ENCODE peak calls at places on chromosomes 16 and 17, in five cellular contexts. V is neural progenitor cell; L is stimulated activated CD4-positive, alpha-beta T cell treated with anti-CD3 and anti-CD28 coated beads, Interleukin-15, amount 100 ng/mL, for 24 hours; B is germinal center; Z is GDM1. O is an unnamed sample.

GRCh38 chr17:72590382-72590781 is 469.6 kb downstream of the SOX9 start:
- DNase-seq in V (no peak), L (no peak), B (no peak), Z (no peak), O (no peak)

GRCh38 chr17:82440991-82441627 is 9.4 kb downstream of the CYBC1 start:
- DNase-seq in V (no peak), L (peak), B (no peak), Z (no peak), O (peak)

GRCh38 chr16:21116148-21116693 is 34.4 kb downstream of the DNAH3 start:
- DNase-seq in V (no peak), L (peak), B (no peak), Z (peak), O (no peak)

GRCh38 chr16:1932050-1933028 is 10.7 kb downstream of the MSRB1 start:
- DNase-seq in V (peak), L (no peak), B (no peak), Z (no peak), O (peak)

GRCh38 chr16:81601601-81602251 is 157.1 kb downstream of the CMIP start:
- DNase-seq in V (no peak), L (no peak), B (no peak), Z (no peak), O (no peak)

GRCh38 chr17:1976000-1976682 is 49.0 kb downstream of the RTN4RL1 start:
- DNase-seq in V (no peak), L (no peak), B (no peak), Z (no peak), O (peak)

GRCh38 chr17:66373944-66374817 is 71.8 kb downstream of the PRKCA start:
- DNase-seq in V (peak), L (peak), B (no peak), Z (peak), O (peak)

GRCh38 chr17:4796550-4796915 is 569 bp downstream of the PSMB6 start:
- DNase-seq in V (peak), L (peak), B (no peak), Z (no peak), O (peak)

GRCh38 chr17:71188811-71189492 is 931.9 kb upstream of the SOX9 start:
- DNase-seq in V (no peak), L (no peak), B (no peak), Z (no peak), O (no peak)

GRCh38 chr16:1174477-1175357 is 21.8 kb downstream of the CACNA1H start:
- DNase-seq in V (no peak), L (no peak), B (no peak), Z (no peak), O (no peak)

GRCh38 chr16:4664538-4665418 is 28.6 kb upstream of the NUDT16L1 start:
- DNase-seq in V (no peak), L (peak), B (no peak), Z (peak), O (no peak)

GRCh38 chr16:30049871-30050270 is 15.7 kb upstream of the ALDOA start:
- DNase-seq in V (no peak), L (no peak), B (no peak), Z (no peak), O (no peak)

GRCh38 chr16:740459-740763 is 386 bp downstream of the CIAO3 start:
- DNase-seq in V (peak), L (no peak), B (no peak), Z (no peak), O (no peak)

GRCh38 chr16:4415538-4416199 is 727 bp downstream of the CORO7 start:
- DNase-seq in V (peak), L (peak), B (peak), Z (peak), O (peak)

GRCh38 chr16:58684001-58684353 is 593 bp downstream of the SLC38A7 start:
- DNase-seq in V (no peak), L (no peak), B (no peak), Z (no peak), O (no peak)

GRCh38 chr16:87127766-87128147 is 189.4 kb downstream of the C16orf95 start:
- DNase-seq in V (no peak), L (no peak), B (no peak), Z (no peak), O (no peak)

GRCh38 chr16:81821422-81822128 is 42.5 kb downstream of the PLCG2 start:
- DNase-seq in V (peak), L (no peak), B (peak), Z (no peak), O (no peak)

GRCh38 chr17:50396261-50397110 is 837 bp downstream of the LRRC59 start:
- DNase-seq in V (no peak), L (peak), B (no peak), Z (no peak), O (no peak)

GRCh38 chr17:8894673-8895578 is 27.5 kb upstream of the PIK3R6 start:
- DNase-seq in V (peak), L (peak), B (peak), Z (peak), O (peak)

GRCh38 chr17:45227101-45227591 is 5.5 kb downstream of the FMNL1 start:
- DNase-seq in V (no peak), L (peak), B (peak), Z (no peak), O (no peak)

GRCh38 chr17:76735006-76735405 is 2.1 kb downstream of the SRSF2 start:
- DNase-seq in V (peak), L (no peak), B (no peak), Z (no peak), O (no peak)

GRCh38 chr16:19607610-19608280 is 52.2 kb downstream of the VPS35L start:
- DNase-seq in V (no peak), L (no peak), B (no peak), Z (no peak), O (no peak)

GRCh38 chr16:88438084-88438870 is 14.8 kb upstream of the ZFPM1 start:
- DNase-seq in V (no peak), L (no peak), B (no peak), Z (no peak), O (no peak)

GRCh38 chr16:85334718-85335583 is 222.7 kb upstream of the CIBAR2 start:
- DNase-seq in V (peak), L (peak), B (no peak), Z (peak), O (no peak)

GRCh38 chr17:7027335-7027734 is 4.5 kb downstream of the BCL6B start:
- DNase-seq in V (no peak), L (no peak), B (no peak), Z (no peak), O (no peak)

GRCh38 chr17:82328141-82328993 is 5.2 kb downstream of the SECTM1 start:
- DNase-seq in V (no peak), L (no peak), B (no peak), Z (no peak), O (peak)

GRCh38 chr16:48611329-48612137 is 1.6 kb upstream of the N4BP1 start:
- DNase-seq in V (no peak), L (peak), B (no peak), Z (peak), O (no peak)

GRCh38 chr16:8541868-8542267 is 48.4 kb downstream of the TMEM114 start:
- DNase-seq in V (no peak), L (no peak), B (no peak), Z (no peak), O (no peak)

GRCh38 chr16:84259691-84260090 is 19.9 kb upstream of the KCNG4 start:
- DNase-seq in V (no peak), L (no peak), B (no peak), Z (no peak), O (no peak)

GRCh38 chr16:73414636-73415035 is 366.7 kb upstream of the ZFHX3 start:
- DNase-seq in V (no peak), L (no peak), B (no peak), Z (no peak), O (no peak)

GRCh38 chr17:68851875-68852274 is 103.3 kb downstream of the ABCA8 start:
- DNase-seq in V (no peak), L (no peak), B (no peak), Z (no peak), O (no peak)

GRCh38 chr16:1877804-1878203 is 5.8 kb upstream of the MEIOB start:
- DNase-seq in V (no peak), L (no peak), B (no peak), Z (no peak), O (no peak)

GRCh38 chr16:67995423-67995822 is 3.9 kb downstream of the DPEP2 start:
- DNase-seq in V (no peak), L (peak), B (no peak), Z (no peak), O (no peak)

GRCh38 chr17:45138911-45139532 is 3.5 kb downstream of the ACBD4 start:
- DNase-seq in V (peak), L (no peak), B (no peak), Z (no peak), O (no peak)